ENCODE peak calls at places on chromosomes 12 and 14, in six cellular contexts. R is mesothelial cell of epicardium, X is lung, F is head of caudate nucleus, D is lower lobe of right lung, Y is ACHN. N is an unnamed sample.

GRCh38 chr14:98290596-98290995 is 981.4 kb downstream of the BCL11B start:
- DNase-seq in X (no peak), F (no peak), Y (peak), R (no peak), D (no peak), N (no peak)

GRCh38 chr14:58574623-58575022 is 63.1 kb upstream of the DACT1 start:
- DNase-seq in D (no peak), X (no peak), R (no peak), Y (no peak), F (no peak), N (no peak)

GRCh38 chr14:19895282-19895681 is 20.3 kb downstream of the OR4K2 start:
- DNase-seq in Y (no peak), X (no peak), D (no peak), R (no peak), F (no peak), N (no peak)

GRCh38 chr14:51848120-51848519 is 12.3 kb upstream of the GNG2 start:
- DNase-seq in R (no peak), F (no peak), D (no peak), X (no peak), Y (no peak), N (no peak)

GRCh38 chr14:86057018-86057667 is 527.2 kb downstream of the FLRT2 start:
- DNase-seq in X (no peak), D (no peak), Y (peak), F (no peak), R (no peak), N (peak)

GRCh38 chr14:21185506-21185905 is 29.6 kb upstream of the OR5AU1 start:
- DNase-seq in Y (no peak), F (no peak), D (no peak), X (no peak), R (no peak), N (no peak)

GRCh38 chr12:4819654-4820053 is 90.1 kb upstream of the KCNA1 start:
- DNase-seq in Y (no peak), D (no peak), X (no peak), F (no peak), R (no peak), N (no peak)

GRCh38 chr14:60817113-60817512 is 82.6 kb downstream of the MNAT1 start:
- DNase-seq in R (no peak), D (no peak), Y (no peak), F (no peak), X (no peak), N (no peak)

GRCh38 chr14:87461704-87462103 is 531.3 kb downstream of the GALC start:
- DNase-seq in X (no peak), R (no peak), F (no peak), Y (no peak), D (no peak), N (no peak)

GRCh38 chr12:53071591-53072551 is 7.3 kb downstream of the SPRYD3 start:
- DNase-seq in R (no peak), F (no peak), X (peak), Y (no peak), D (no peak), N (no peak)

GRCh38 chr12:47349102-47349769 is 269.5 kb upstream of the AMIGO2 start:
- DNase-seq in X (no peak), D (no peak), Y (no peak), R (no peak), F (no peak), N (no peak)

GRCh38 chr12:27305673-27306504 is 26.7 kb upstream of the BMAL2 start:
- DNase-seq in Y (peak), R (no peak), X (no peak), D (no peak), F (no peak), N (no peak)

GRCh38 chr12:108821407-108822397 is 35.7 kb downstream of the SSH1 start:
- DNase-seq in R (no peak), Y (peak), D (peak), X (no peak), F (peak), N (no peak)

GRCh38 chr14:36505193-36505815 is 14.7 kb downstream of the NKX2-1 start:
- DNase-seq in D (peak), F (no peak), Y (no peak), R (no peak), X (peak), N (no peak)

GRCh38 chr12:52794479-52795331 is 1.2 kb downstream of the KRT3 start:
- DNase-seq in Y (peak), R (no peak), F (no peak), X (no peak), D (no peak), N (no peak)

GRCh38 chr14:33307691-33308369 is 369.2 kb downstream of the NPAS3 start:
- DNase-seq in X (no peak), D (no peak), Y (no peak), R (no peak), F (peak), N (peak)

GRCh38 chr14:34227834-34228662 is 234.0 kb downstream of the SPTSSA start:
- DNase-seq in X (peak), Y (peak), R (peak), F (peak), D (peak), N (peak)

GRCh38 chr14:99730876-99731351 is 46.8 kb downstream of the CYP46A1 start:
- DNase-seq in F (peak), Y (no peak), D (peak), X (no peak), R (peak), N (peak)

GRCh38 chr12:578743-579449 is 84.3 kb downstream of the NINJ2 start:
- DNase-seq in D (no peak), F (no peak), Y (no peak), R (no peak), X (no peak), N (no peak)

GRCh38 chr14:70133461-70133860 is 55.3 kb downstream of the SLC8A3 start:
- DNase-seq in F (no peak), R (no peak), X (no peak), Y (no peak), D (no peak), N (no peak)

GRCh38 chr14:89973234-89973823 is 17.6 kb downstream of the TDP1 start:
- DNase-seq in Y (peak), D (peak), R (peak), X (peak), F (peak), N (peak)

GRCh38 chr12:94875525-94875924 is 128.0 kb downstream of the NDUFA12 start:
- DNase-seq in F (no peak), X (no peak), Y (peak), D (no peak), R (no peak), N (no peak)

N was measured in posterior cingulate gyrus.